ENCODE peak calls at places on chromosome 19, in five cellular contexts. K is lower lobe of right lung, Y is aorta, T is A549, N is nephron progenitor cell. G is an unnamed sample.

GRCh38 chr19:54035215-54036178 is 28.2 kb downstream of the VSTM1 start:
- DNase-seq in K (no peak), Y (no peak), T (peak), N (no peak), G (no peak)

GRCh38 chr19:14059093-14059480 is 2.8 kb downstream of the PALM3 start:
- DNase-seq in K (no peak), Y (no peak), T (no peak), N (peak), G (peak)

GRCh38 chr19:11169896-11170678 is 14.5 kb upstream of the SPC24 start:
- DNase-seq in K (no peak), Y (no peak), T (no peak), N (no peak), G (no peak)

GRCh38 chr19:31838163-31838798 is 489.0 kb upstream of the TSHZ3 start:
- DNase-seq in K (no peak), Y (no peak), T (no peak), N (no peak), G (no peak)

GRCh38 chr19:679418-680286 is 3.5 kb downstream of the FSTL3 start:
- DNase-seq in K (peak), Y (peak), T (peak), N (peak), G (peak)

GRCh38 chr19:11377237-11377636 is 2.8 kb downstream of the SWSAP1 start:
- DNase-seq in K (no peak), Y (peak), T (peak), N (no peak), G (no peak)

GRCh38 chr19:7676854-7677253 is at the start of gene MCEMP1:
- DNase-seq in K (peak), Y (no peak), T (no peak), N (no peak), G (peak)

GRCh38 chr19:35357867-35358573 is at the start of gene FFAR3:
- DNase-seq in K (no peak), Y (peak), T (no peak), N (no peak), G (peak)

GRCh38 chr19:7013678-7014077 is 7.6 kb downstream of the MBD3L2B start:
- DNase-seq in K (no peak), Y (no peak), T (no peak), N (no peak), G (no peak)

GRCh38 chr19:46076951-46077814 is 36.4 kb upstream of the IGFL4 start:
- DNase-seq in K (no peak), Y (no peak), T (peak), N (peak), G (no peak)

GRCh38 chr19:5231857-5232503 is 108.6 kb downstream of the PTPRS start:
- DNase-seq in K (no peak), Y (no peak), T (no peak), N (no peak), G (no peak)

GRCh38 chr19:291561-292280 is 518 bp upstream of the PLPP2 start:
- DNase-seq in K (no peak), Y (no peak), T (peak), N (no peak), G (peak)

GRCh38 chr19:50432658-50433057 is at the start of gene MYBPC2:
- DNase-seq in K (no peak), Y (no peak), T (no peak), N (no peak), G (no peak)

GRCh38 chr19:39363909-39364457 is 21.8 kb downstream of the SAMD4B start:
- DNase-seq in K (no peak), Y (no peak), T (no peak), N (no peak), G (peak)

GRCh38 chr19:34960103-34960805 is 3.8 kb downstream of the ZNF792 start:
- DNase-seq in K (no peak), Y (no peak), T (no peak), N (no peak), G (no peak)

GRCh38 chr19:38661166-38661565 is 13.7 kb downstream of the ACTN4 start:
- DNase-seq in K (no peak), Y (no peak), T (no peak), N (no peak), G (no peak)

G was measured in upper lobe of right lung.